ENCODE peak calls at places on chromosomes 5 and 9, in five cellular contexts. H is glutamatergic neuron, U is mucosa of descending colon, C is psoas muscle, M is NCI-H146. E is an unnamed sample.
A peak's percentile ranks its signal among the peaks of the same experiment; 100 is the strongest.

GRCh38 chr5:14452685-14453084 is 128.9 kb upstream of the OTULINL start:
- DNase-seq in H (no peak), U (no peak), C (no peak), M (no peak), E (no peak)

GRCh38 chr5:43193171-43193951 is 1.3 kb downstream of the NIM1K start:
- DNase-seq in H (no peak), U (no peak), C (no peak), M (peak; percentile 27), E (no peak)

GRCh38 chr9:128454991-128455390 is 815 bp upstream of the ODF2 start:
- DNase-seq in H (no peak), U (no peak), C (peak; percentile 41), M (peak; percentile 69), E (no peak)

GRCh38 chr9:130220351-130220750 is 45.2 kb upstream of the HMCN2 start:
- DNase-seq in H (peak; percentile 49), U (no peak), C (no peak), M (no peak), E (no peak)

GRCh38 chr5:38473008-38473407 is 83.4 kb downstream of the LIFR start:
- DNase-seq in H (no peak), U (no peak), C (no peak), M (no peak), E (peak; percentile 75)

GRCh38 chr9:100549048-100549447 is 28.8 kb upstream of the CAVIN4 start:
- DNase-seq in H (no peak), U (no peak), C (no peak), M (no peak), E (no peak)

GRCh38 chr5:94314507-94315170 is 303.8 kb downstream of the KIAA0825 start:
- DNase-seq in H (no peak), U (no peak), C (no peak), M (no peak), E (no peak)

GRCh38 chr9:121774715-121775613 is 123.5 kb downstream of the DAB2IP start:
- DNase-seq in H (no peak), U (peak; percentile 20), C (no peak), M (no peak), E (no peak)

GRCh38 chr9:87447547-87448432 is 49.9 kb upstream of the DAPK1 start:
- DNase-seq in H (no peak), U (no peak), C (no peak), M (no peak), E (no peak)

GRCh38 chr5:67815455-67816391 is 399.8 kb upstream of the PIK3R1 start:
- DNase-seq in H (no peak), U (no peak), C (no peak), M (no peak), E (no peak)

E was measured in stomach.